ENCODE peak calls at places on chromosome 3, in four cellular contexts. M is cardiac muscle cell, Q is T1000, W is SW480. K is an unnamed sample.
A peak's percentile ranks its signal among the peaks of the same experiment; 100 is the strongest.

GRCh38 chr3:158494657-158495056 is 76.3 kb upstream of the MLF1 start:
- DNase-seq in M (no peak), Q (no peak), W (no peak), K (no peak)

GRCh38 chr3:133711013-133711412 is 35.2 kb upstream of the TF start:
- DNase-seq in M (no peak), Q (no peak), W (no peak), K (no peak)

GRCh38 chr3:71062037-71062919 is 521.2 kb downstream of the FOXP1 start:
- DNase-seq in M (no peak), Q (no peak), W (no peak), K (no peak)

GRCh38 chr3:46368569-46368968 is 2.2 kb upstream of the CCR5 start:
- DNase-seq in M (peak; percentile 24), Q (no peak), W (peak; percentile 34), K (peak; percentile 33)

GRCh38 chr3:48881652-48882114 is 17.0 kb downstream of the SLC25A20 start:
- DNase-seq in M (peak; percentile 79), Q (no peak), W (no peak), K (no peak)

GRCh38 chr3:58530354-58530865 is 6.6 kb downstream of the ACOX2 start:
- DNase-seq in M (no peak), Q (no peak), W (no peak), K (no peak)

GRCh38 chr3:117874028-117874765 is 1160.4 kb downstream of the IGSF11 start:
- DNase-seq in M (no peak), Q (no peak), W (no peak), K (no peak)

GRCh38 chr3:172678068-172678467 is 32.8 kb downstream of the NCEH1 start:
- DNase-seq in M (no peak), Q (no peak), W (no peak), K (no peak)

GRCh38 chr3:32794487-32795308 is 23.1 kb upstream of the TRIM71 start:
- DNase-seq in M (peak; percentile 28), Q (no peak), W (no peak), K (no peak)

GRCh38 chr3:72171946-72172345 is 387.0 kb upstream of the PROK2 start:
- DNase-seq in M (no peak), Q (no peak), W (no peak), K (peak; percentile 49)

GRCh38 chr3:79162653-79163052 is 605.1 kb downstream of the ROBO1 start:
- DNase-seq in M (no peak), Q (no peak), W (no peak), K (no peak)

GRCh38 chr3:108407858-108408257 is 102.5 kb downstream of the MYH15 start:
- DNase-seq in M (no peak), Q (no peak), W (no peak), K (no peak)

K was measured in tibial nerve.